ENCODE peak calls at places on chromosome 20, in six cellular contexts. E is fibroblast of pulmonary artery, H is psoas muscle, R is endodermal cell, B is Peyer's patch, Z is cardiac muscle cell. V is an unnamed sample.

GRCh38 chr20:54622338-54623280 is 147.2 kb downstream of the DOK5 start:
- DNase-seq in R (no peak), Z (peak; percentile 28), E (no peak), H (no peak), B (no peak), V (no peak)

GRCh38 chr20:4135385-4136077 is 120.2 kb upstream of the RNF24 start:
- DNase-seq in Z (peak; percentile 98), B (no peak), R (peak; percentile 90), H (no peak), E (peak; percentile 98), V (no peak)

GRCh38 chr20:57659131-57659788 is 39.0 kb upstream of the ZBP1 start:
- DNase-seq in H (no peak), Z (no peak), R (peak; percentile 34), B (no peak), E (no peak), V (no peak)

GRCh38 chr20:24109008-24109407 is 120.4 kb upstream of the GGTLC1 start:
- DNase-seq in Z (no peak), B (peak; percentile 27), R (peak; percentile 56), H (no peak), E (no peak), V (peak; percentile 8)

GRCh38 chr20:49899551-49900383 is 15.6 kb downstream of the SPATA2 start:
- DNase-seq in H (no peak), Z (no peak), R (no peak), B (no peak), E (no peak), V (no peak)

GRCh38 chr20:35307666-35308653 is 15.7 kb upstream of the FAM83C start:
- DNase-seq in H (peak; percentile 82), B (no peak), E (peak; percentile 69), Z (peak; percentile 73), R (no peak), V (no peak)

GRCh38 chr20:57596998-57597939 is 23.0 kb downstream of the ZBP1 start:
- DNase-seq in B (peak; percentile 75), H (peak; percentile 83), R (peak; percentile 91), Z (peak; percentile 60), E (peak; percentile 50), V (no peak)

GRCh38 chr20:34403063-34403827 is 40.2 kb downstream of the ITCH start:
- DNase-seq in H (no peak), Z (no peak), R (no peak), B (no peak), E (no peak), V (no peak)

GRCh38 chr20:58544301-58544700 is 29.1 kb upstream of the APCDD1L start:
- DNase-seq in E (no peak), H (no peak), Z (no peak), B (no peak), R (peak; percentile 27), V (no peak)

GRCh38 chr20:50130995-50131394 is 18.0 kb upstream of the UBE2V1 start:
- DNase-seq in Z (peak; percentile 27), B (no peak), R (no peak), E (no peak), H (peak; percentile 68), V (no peak)

GRCh38 chr20:53611449-53611894 is 17.8 kb upstream of the ZNF217 start:
- DNase-seq in H (no peak), Z (peak; percentile 98), B (peak; percentile 31), R (peak; percentile 63), E (peak; percentile 97), V (peak; percentile 67)

GRCh38 chr20:57772349-57772964 is 62.6 kb upstream of the PMEPA1 start:
- DNase-seq in E (peak; percentile 47), B (no peak), R (peak; percentile 81), Z (peak; percentile 58), H (no peak), V (no peak)

GRCh38 chr20:61120595-61121515 is 131.2 kb upstream of the CDH4 start:
- DNase-seq in Z (peak; percentile 36), R (peak; percentile 88), E (peak; percentile 26), H (no peak), B (no peak), V (no peak)

GRCh38 chr20:20454367-20454766 is 86.5 kb downstream of the INSM1 start:
- DNase-seq in R (no peak), H (no peak), E (no peak), Z (no peak), B (no peak), V (no peak)

GRCh38 chr20:63777614-63778013 is 38.0 kb downstream of the SLC2A4RG start:
- DNase-seq in Z (no peak), R (no peak), E (no peak), B (no peak), H (no peak), V (no peak)

GRCh38 chr20:31923388-31924271 is 28.2 kb downstream of the PDRG1 start:
- DNase-seq in R (no peak), H (no peak), E (peak; percentile 2), Z (peak; percentile 3), B (no peak), V (peak; percentile 16)

GRCh38 chr20:5691918-5692618 is 58.1 kb upstream of the SHLD1 start:
- DNase-seq in Z (no peak), E (no peak), R (no peak), H (no peak), B (peak; percentile 83), V (peak; percentile 86)

GRCh38 chr20:57508831-57509230 is 16.1 kb downstream of the CTCFL start:
- DNase-seq in E (no peak), Z (no peak), R (no peak), H (no peak), B (no peak), V (no peak)

GRCh38 chr20:46311039-46311650 is 2.8 kb upstream of the CDH22 start:
- DNase-seq in Z (peak; percentile 8), H (no peak), R (no peak), B (no peak), E (no peak), V (no peak)

GRCh38 chr20:64084209-64085152 is at the start of gene LKAAEAR1:
- DNase-seq in Z (no peak), R (peak; percentile 75), H (no peak), E (no peak), B (no peak), V (no peak)

GRCh38 chr20:37690626-37691369 is 3.0 kb upstream of the CTNNBL1 start:
- DNase-seq in R (no peak), E (no peak), B (peak; percentile 20), H (no peak), Z (no peak), V (no peak)

GRCh38 chr20:39986231-39986904 is 702.7 kb downstream of the MAFB start:
- DNase-seq in R (peak; percentile 71), E (peak; percentile 12), H (peak; percentile 90), B (no peak), Z (peak; percentile 1), V (no peak)

GRCh38 chr20:12984069-12984765 is 24.6 kb upstream of the SPTLC3 start:
- DNase-seq in H (no peak), E (peak; percentile 8), R (no peak), Z (peak; percentile 23), B (no peak), V (no peak)

GRCh38 chr20:32336918-32337347 is 21.2 kb upstream of the ASXL1 start:
- DNase-seq in Z (peak; percentile 61), E (peak; percentile 59), H (no peak), B (no peak), R (no peak), V (no peak)

GRCh38 chr20:23189341-23189740 is 103.2 kb upstream of the CD93 start:
- DNase-seq in E (no peak), B (no peak), R (no peak), Z (no peak), H (no peak), V (no peak)

GRCh38 chr20:50149481-50150254 is 3.9 kb downstream of the PEDS1 start:
- DNase-seq in B (no peak), R (no peak), E (no peak), Z (no peak), H (peak; percentile 74), V (no peak)

GRCh38 chr20:33438481-33438880 is 5.1 kb downstream of the SNTA1 start:
- DNase-seq in H (no peak), B (no peak), E (no peak), R (no peak), Z (no peak), V (no peak)

GRCh38 chr20:34925981-34926380 is 29.6 kb downstream of the GSS start:
- DNase-seq in Z (no peak), H (no peak), E (no peak), R (no peak), B (no peak), V (no peak)

GRCh38 chr20:32457476-32457986 is 99.4 kb downstream of the ASXL1 start:
- DNase-seq in B (no peak), H (peak; percentile 72), E (peak; percentile 59), Z (peak; percentile 75), R (peak; percentile 96), V (no peak)

GRCh38 chr20:54256202-54256601 is 48.3 kb downstream of the PFDN4 start:
- DNase-seq in H (no peak), Z (no peak), E (no peak), B (no peak), R (no peak), V (no peak)

GRCh38 chr20:36472656-36473071 is 68.7 kb upstream of the MYL9 start:
- DNase-seq in H (peak; percentile 70), E (no peak), Z (no peak), R (peak; percentile 93), B (peak; percentile 31), V (no peak)

GRCh38 chr20:36471885-36472642 is 69.3 kb upstream of the MYL9 start:
- DNase-seq in Z (no peak), H (no peak), B (no peak), E (no peak), R (no peak), V (no peak)

GRCh38 chr20:36473164-36473563 is 68.2 kb upstream of the MYL9 start:
- DNase-seq in E (no peak), R (no peak), B (no peak), H (no peak), Z (no peak), V (no peak)

GRCh38 chr20:36477475-36477874 is 63.8 kb upstream of the MYL9 start:
- DNase-seq in E (no peak), B (no peak), R (no peak), H (no peak), Z (no peak), V (no peak)

GRCh38 chr20:36474563-36474962 is 66.8 kb upstream of the MYL9 start:
- DNase-seq in B (no peak), R (no peak), E (no peak), Z (no peak), H (no peak), V (no peak)
- H3K4me3 ChIP-seq in B (no peak overlapping the region), R (no peak overlapping the region), E (no peak overlapping the region), Z (no peak overlapping the region), H (no peak overlapping the region), V (no peak overlapping the region)

GRCh38 chr20:62707981-62708521 is 585 bp upstream of the NTSR1 start:
- DNase-seq in Z (no peak), H (no peak), R (peak; percentile 91), B (no peak), E (no peak), V (no peak)
- TF ChIP-seq CTCF in Z (peak; percentile 22), H (no peak), R (peak; percentile 76), B (no peak), E (peak; percentile 11), V (peak; percentile 48)

DNA sequence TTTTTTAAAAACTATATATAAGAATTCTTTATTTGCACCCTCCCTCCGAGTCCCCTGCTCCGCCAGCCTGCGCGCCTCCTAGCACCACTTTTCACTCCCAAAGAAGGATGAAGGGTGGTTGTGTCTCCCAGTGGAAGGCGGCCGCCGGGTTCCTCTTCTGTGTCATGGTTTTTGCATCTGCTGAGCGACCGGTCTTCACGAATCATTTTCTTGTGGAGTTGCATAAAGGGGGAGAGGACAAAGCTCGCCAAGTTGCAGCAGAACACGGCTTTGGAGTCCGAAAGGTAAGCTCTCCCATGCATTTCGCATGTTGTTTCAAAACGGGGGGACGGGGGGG is 327 bp downstream of the PCSK2 start:
- DNase-seq in R (no peak), E (no peak), B (no peak), Z (no peak), H (no peak), V (no peak)
- H3K4me3 ChIP-seq in R (peak overlapping the region; percentile 60), E (no peak overlapping the region), B (no peak overlapping the region), Z (no peak overlapping the region), H (peak overlapping the region; percentile 16), V (no peak overlapping the region)

GRCh38 chr20:10521836-10522235 is 86.7 kb downstream of the SLX4IP start:
- DNase-seq in E (no peak), Z (no peak), R (no peak), H (no peak), B (no peak), V (no peak)
- TF ChIP-seq CTCF in E (no peak), Z (no peak), R (no peak), H (no peak), B (no peak), V (no peak)

V was measured in GM12864.